ENCODE peak calls at places on chromosomes 16 and 17, in four cellular contexts. X is transverse colon, N is iPS DF 6.9, F is amygdala. Y is an unnamed sample.

GRCh38 chr17:77555741-77556291 is 402.7 kb upstream of the TNRC6C start:
- DNase-seq in X (peak), N (no peak), F (peak), Y (peak)

GRCh38 chr17:2712300-2713043 is 908 bp upstream of the CLUH start:
- DNase-seq in X (no peak), N (no peak), F (no peak), Y (no peak)

GRCh38 chr17:70934834-70935233 is 765.5 kb downstream of the KCNJ2 start:
- DNase-seq in X (no peak), N (no peak), F (no peak), Y (no peak)

GRCh38 chr17:17758443-17758842 is 77.2 kb downstream of the RAI1 start:
- DNase-seq in X (no peak), N (no peak), F (no peak), Y (peak)

GRCh38 chr17:72489273-72489641 is 368.4 kb downstream of the SOX9 start:
- DNase-seq in X (peak), N (no peak), F (no peak), Y (no peak)

GRCh38 chr16:88705746-88706287 is 391 bp downstream of the RNF166 start:
- DNase-seq in X (peak), N (no peak), F (no peak), Y (peak)

GRCh38 chr16:75591001-75591852 is 25.0 kb downstream of the GABARAPL2 start:
- DNase-seq in X (peak), N (no peak), F (no peak), Y (no peak)

GRCh38 chr17:11506635-11507034 is 91.6 kb upstream of the DNAH9 start:
- DNase-seq in X (no peak), N (peak), F (no peak), Y (no peak)

GRCh38 chr17:66032082-66032712 is 159.7 kb downstream of the CEP112 start:
- DNase-seq in X (no peak), N (no peak), F (no peak), Y (no peak)

GRCh38 chr16:81026429-81026828 is 9.2 kb upstream of the ATMIN start:
- DNase-seq in X (no peak), N (no peak), F (no peak), Y (no peak)

GRCh38 chr16:57092786-57093301 is 461 bp downstream of the CPNE2 start:
- DNase-seq in X (peak), N (no peak), F (peak), Y (peak)

GRCh38 chr16:11515540-11516430 is 70.9 kb downstream of the LITAF start:
- DNase-seq in X (no peak), N (no peak), F (no peak), Y (no peak)